ENCODE peak calls at places on chromosomes 5 and 9, in nine cellular contexts. Q is right lobe of liver, I is GM04504, J is cerebellar nuclear complex, L is GF-D8, Z is tibial nerve, S is AG09319, R is brain microvascular endothelial cell, V is retina. P is an unnamed sample.

GRCh38 chr9:20854444-20854843 is 170.4 kb downstream of the FOCAD start:
- DNase-seq in L (no peak), Q (no peak), S (no peak), I (no peak), V (no peak), J (no peak), Z (no peak), R (peak), P (no peak)

GRCh38 chr5:909086-909485 is 16.4 kb downstream of the TRIP13 start:
- DNase-seq in J (no peak), V (no peak), L (no peak), S (no peak), R (no peak), I (no peak), Z (no peak), Q (no peak), P (no peak)

GRCh38 chr5:159451197-159452052 is 121.1 kb upstream of the IL12B start:
- DNase-seq in I (peak), J (no peak), V (no peak), S (peak), L (no peak), Z (peak), Q (no peak), R (peak), P (peak)

GRCh38 chr5:92371889-92372235 is 988.7 kb upstream of the ARRDC3 start:
- DNase-seq in Q (no peak), R (peak), L (no peak), I (no peak), S (no peak), Z (no peak), J (no peak), V (no peak), P (no peak)

GRCh38 chr9:131740898-131741297 is 1.0 kb upstream of the RAPGEF1 start:
- DNase-seq in I (no peak), Q (no peak), L (no peak), J (no peak), Z (no peak), V (no peak), R (no peak), S (no peak), P (no peak)

GRCh38 chr5:135024956-135025729 is 8.9 kb downstream of the PITX1 start:
- DNase-seq in S (no peak), Z (no peak), V (no peak), R (no peak), Q (peak), J (no peak), L (no peak), I (no peak), P (no peak)

GRCh38 chr5:7825630-7826029 is 25.3 kb downstream of the CFAP90 start:
- DNase-seq in Q (no peak), L (no peak), J (no peak), R (no peak), I (no peak), Z (no peak), S (no peak), V (no peak), P (no peak)

GRCh38 chr9:38677660-38678303 is 42.2 kb downstream of the FAM240B start:
- DNase-seq in L (no peak), Q (no peak), Z (no peak), S (no peak), R (no peak), J (no peak), V (no peak), I (no peak), P (no peak)

GRCh38 chr5:143316844-143317631 is 86.4 kb downstream of the NR3C1 start:
- DNase-seq in Z (no peak), Q (no peak), L (no peak), R (peak), I (no peak), J (peak), S (no peak), V (no peak), P (no peak)

GRCh38 chr9:88007291-88007650 is 32.9 kb upstream of the CDK20 start:
- DNase-seq in R (no peak), S (no peak), J (no peak), V (no peak), Q (no peak), Z (no peak), L (no peak), I (no peak), P (no peak)

GRCh38 chr5:109580225-109580624 is 109.5 kb upstream of the MAN2A1 start:
- DNase-seq in Q (no peak), S (no peak), Z (no peak), V (no peak), I (no peak), J (no peak), L (no peak), R (no peak), P (no peak)

GRCh38 chr5:172640822-172641358 is at the start of gene NEURL1B:
- DNase-seq in L (no peak), Z (peak), J (no peak), I (no peak), R (no peak), S (peak), V (peak), Q (peak), P (peak)

GRCh38 chr9:20312732-20313131 is 309.6 kb downstream of the MLLT3 start:
- DNase-seq in R (peak), I (no peak), V (no peak), J (no peak), S (no peak), Q (no peak), Z (no peak), L (no peak), P (no peak)

GRCh38 chr5:142095651-142096330 is 12.8 kb upstream of the NDFIP1 start:
- DNase-seq in Q (no peak), V (no peak), J (no peak), L (no peak), Z (no peak), S (no peak), I (no peak), R (no peak), P (no peak)

GRCh38 chr5:172441262-172441751 is 13.0 kb downstream of the SH3PXD2B start:
- DNase-seq in Z (no peak), R (no peak), J (no peak), Q (no peak), V (no peak), I (no peak), S (no peak), L (no peak), P (no peak)

GRCh38 chr9:83011611-83012010 is 51.3 kb downstream of the RASEF start:
- DNase-seq in I (no peak), S (peak), L (no peak), Z (no peak), V (no peak), Q (no peak), R (no peak), J (no peak), P (no peak)

GRCh38 chr5:92403308-92403707 is 1020.2 kb upstream of the ARRDC3 start:
- DNase-seq in V (no peak), I (no peak), Q (no peak), R (no peak), Z (no peak), L (no peak), S (no peak), J (no peak), P (no peak)

GRCh38 chr5:65326912-65327311 is 154.8 kb downstream of the ADAMTS6 start:
- DNase-seq in I (peak), V (no peak), L (no peak), S (no peak), J (no peak), R (peak), Q (no peak), Z (no peak), P (no peak)

GRCh38 chr9:114289571-114290481 is 33.1 kb upstream of the ORM1 start:
- DNase-seq in Q (peak), L (no peak), S (no peak), Z (no peak), I (no peak), V (no peak), J (peak), R (no peak), P (no peak)

GRCh38 chr9:90867101-90867500 is 65.5 kb downstream of the SYK start:
- DNase-seq in L (no peak), R (no peak), I (no peak), Q (no peak), Z (no peak), V (no peak), S (no peak), J (no peak), P (no peak)

GRCh38 chr5:158718738-158719505 is 380.8 kb downstream of the EBF1 start:
- DNase-seq in J (no peak), V (no peak), Q (no peak), S (peak), I (no peak), R (peak), Z (no peak), L (no peak), P (no peak)

GRCh38 chr9:82202808-82203207 is 214.2 kb downstream of the SPATA31D1 start:
- DNase-seq in L (no peak), I (peak), Q (no peak), J (no peak), S (no peak), R (peak), Z (no peak), V (no peak), P (no peak)

GRCh38 chr5:150014456-150014855 is 13.9 kb downstream of the HMGXB3 start:
- DNase-seq in Z (no peak), L (no peak), V (no peak), Q (no peak), S (no peak), R (no peak), I (no peak), J (no peak), P (no peak)

GRCh38 chr5:151150484-151151262 is 6.9 kb downstream of the ANXA6 start:
- DNase-seq in V (peak), I (no peak), Z (no peak), J (no peak), Q (no peak), L (peak), R (peak), S (no peak), P (peak)

GRCh38 chr5:915946-916345 is 23.3 kb downstream of the TRIP13 start:
- DNase-seq in S (no peak), Q (no peak), V (peak), Z (no peak), J (no peak), I (no peak), R (no peak), L (no peak), P (no peak)

GRCh38 chr5:168328804-168329203 is 37.4 kb downstream of the WWC1 start:
- DNase-seq in I (no peak), R (no peak), S (no peak), V (no peak), Q (no peak), L (peak), Z (no peak), J (no peak), P (no peak)

GRCh38 chr9:100601216-100601615 is 23.3 kb downstream of the CAVIN4 start:
- DNase-seq in J (no peak), Z (peak), Q (no peak), S (no peak), R (peak), L (no peak), I (peak), V (peak), P (peak)

GRCh38 chr9:27433599-27434325 is 90.3 kb upstream of the IFNK start:
- DNase-seq in R (no peak), Z (no peak), Q (no peak), L (no peak), S (no peak), I (no peak), J (no peak), V (no peak), P (no peak)

GRCh38 chr9:21800931-21801682 is 1.3 kb upstream of the MTAP start:
- DNase-seq in Q (no peak), I (no peak), R (no peak), J (no peak), L (no peak), V (no peak), S (no peak), Z (no peak), P (no peak)

GRCh38 chr5:170357853-170358497 is 31.2 kb downstream of the KCNMB1 start:
- DNase-seq in S (no peak), Q (peak), J (no peak), I (no peak), R (no peak), Z (peak), V (no peak), L (peak), P (no peak)

GRCh38 chr5:148790545-148791333 is 35.7 kb upstream of the ADRB2 start:
- DNase-seq in V (no peak), Z (no peak), S (no peak), I (no peak), R (peak), Q (no peak), J (no peak), L (no peak), P (no peak)

GRCh38 chr5:175922192-175922885 is 45.8 kb downstream of the THOC3 start:
- DNase-seq in S (peak), J (no peak), V (no peak), L (no peak), R (peak), Q (no peak), Z (no peak), I (peak), P (no peak)